ENCODE peak calls at places on chromosome 16, in seven cellular contexts. X is esophagus squamous epithelium; L is stimulated activated CD8-positive, alpha-beta memory T cell treated with anti-CD3 and anti-CD28 coated beads, Interleukin-4, amount 100 ng/mL, for 24 hours; M is naive B cell; V is GM19239; F is cardiac fibroblast; O is pancreas. S is an unnamed sample.

GRCh38 chr16:70476272-70477020 is 22.1 kb downstream of the FCSK start:
- DNase-seq in X (no peak), O (no peak), F (peak; percentile 65), V (peak; percentile 99), L (peak; percentile 8), M (no peak), S (peak; percentile 96)

GRCh38 chr16:69906838-69907301 is 44.3 kb upstream of the CLEC18A start:
- DNase-seq in V (no peak), X (no peak), O (no peak), L (no peak), F (peak; percentile 32), M (no peak), S (no peak)

GRCh38 chr16:67720236-67720635 is 1.1 kb upstream of the GFOD2 start:
- DNase-seq in M (no peak), O (no peak), X (no peak), V (no peak), L (no peak), F (peak; percentile 17), S (no peak)

GRCh38 chr16:22008215-22009142 is 568 bp downstream of the MOSMO start:
- DNase-seq in L (no peak), X (no peak), O (peak; percentile 29), F (no peak), V (peak; percentile 58), M (peak; percentile 20), S (no peak)

GRCh38 chr16:67268136-67268579 is 11.2 kb upstream of the PLEKHG4 start:
- DNase-seq in F (peak; percentile 97), O (no peak), M (no peak), L (no peak), X (no peak), V (no peak), S (no peak)

GRCh38 chr16:4370570-4371480 is 823 bp upstream of the VASN start:
- DNase-seq in L (no peak), F (peak; percentile 98), M (no peak), X (no peak), O (peak; percentile 61), V (no peak), S (no peak)

GRCh38 chr16:88376835-88377726 is 5.7 kb upstream of the ZNF469 start:
- DNase-seq in X (no peak), V (no peak), M (no peak), O (no peak), L (no peak), F (peak; percentile 31), S (no peak)

GRCh38 chr16:674968-675883 is at the start of gene RHBDL1:
- DNase-seq in L (no peak), X (no peak), O (no peak), F (peak; percentile 34), M (no peak), V (no peak), S (no peak)